ENCODE peak calls at places on chromosome X, in five cellular contexts. W is thyroid gland, Z is brain microvascular endothelial cell, J is coronary artery, P is uterus. Q is an unnamed sample.

GRCh38 chrX:44667771-44668170 is 125.1 kb upstream of the FUNDC1 start:
- DNase-seq in P (no peak), J (no peak), W (no peak), Z (no peak), Q (no peak)

GRCh38 chrX:13428055-13428786 is 108.4 kb upstream of the ATXN3L start:
- DNase-seq in Z (peak; percentile 84), J (no peak), W (no peak), P (no peak), Q (peak; percentile 70)

GRCh38 chrX:8834393-8834792 is 33.2 kb upstream of the FAM9A start:
- DNase-seq in W (no peak), P (no peak), Z (no peak), J (no peak), Q (no peak)

GRCh38 chrX:840556-840955 is 210.0 kb downstream of the SHOX start:
- DNase-seq in Z (no peak), P (no peak), W (no peak), J (no peak), Q (no peak)

GRCh38 chrX:11580789-11581188 is 84.9 kb downstream of the ARHGAP6 start:
- DNase-seq in J (no peak), P (no peak), W (no peak), Z (no peak), Q (no peak)

GRCh38 chrX:56366901-56367300 is 134.7 kb downstream of the KLF8 start:
- DNase-seq in P (no peak), J (no peak), W (no peak), Z (no peak), Q (no peak)

GRCh38 chrX:3120426-3120825 is 79.2 kb downstream of the ARSF start:
- DNase-seq in J (no peak), Z (no peak), P (no peak), W (no peak), Q (no peak)

GRCh38 chrX:10608099-10608498 is 12.3 kb downstream of the MID1 start:
- DNase-seq in Z (peak; percentile 37), W (no peak), P (no peak), J (no peak), Q (peak; percentile 58)

GRCh38 chrX:100685284-100685996 is 41.4 kb downstream of the SRPX2 start:
- DNase-seq in J (no peak), W (peak; percentile 59), Z (peak; percentile 85), P (peak; percentile 82), Q (peak; percentile 78)

GRCh38 chrX:28590394-28590793 is 3.1 kb downstream of the IL1RAPL1 start:
- DNase-seq in P (no peak), Z (no peak), J (no peak), W (no peak), Q (no peak)

GRCh38 chrX:47321386-47321785 is 49.0 kb upstream of the ZNF157 start:
- DNase-seq in P (peak; percentile 82), Z (peak; percentile 36), W (peak; percentile 76), J (no peak), Q (peak; percentile 71)

GRCh38 chrX:106933538-106933961 is 13.3 kb downstream of the CLDN2 start:
- DNase-seq in Z (peak; percentile 29), J (no peak), W (peak; percentile 79), P (no peak), Q (no peak)

GRCh38 chrX:28581522-28581921 is 5.7 kb upstream of the IL1RAPL1 start:
- DNase-seq in J (no peak), Z (no peak), P (no peak), W (no peak), Q (no peak)

GRCh38 chrX:23776363-23776762 is 6.6 kb upstream of the SAT1 start:
- DNase-seq in P (no peak), J (no peak), W (no peak), Z (no peak), Q (no peak)
- TF ChIP-seq CTCF in P (no peak), J (no peak), W (no peak), Z (no peak), Q (no peak)

GRCh38 chrX:53093748-53094583 is at the start of gene KANTR:
- DNase-seq in J (peak; percentile 94), P (peak; percentile 91), W (peak; percentile 89), Z (peak; percentile 92), Q (peak; percentile 95)

GRCh38 chrX:53094584-53094908 is 604 bp downstream of the KANTR start:
- DNase-seq in J (no peak), P (no peak), Z (no peak), W (no peak), Q (no peak)

GRCh38 chrX:53091354-53091753 is 2.6 kb upstream of the KANTR start:
- DNase-seq in Z (no peak), P (no peak), W (no peak), J (no peak), Q (no peak)

GRCh38 chrX:53095796-53096195 is 1.9 kb downstream of the KANTR start:
- DNase-seq in W (no peak), Z (no peak), P (no peak), J (no peak), Q (no peak)

DNA sequence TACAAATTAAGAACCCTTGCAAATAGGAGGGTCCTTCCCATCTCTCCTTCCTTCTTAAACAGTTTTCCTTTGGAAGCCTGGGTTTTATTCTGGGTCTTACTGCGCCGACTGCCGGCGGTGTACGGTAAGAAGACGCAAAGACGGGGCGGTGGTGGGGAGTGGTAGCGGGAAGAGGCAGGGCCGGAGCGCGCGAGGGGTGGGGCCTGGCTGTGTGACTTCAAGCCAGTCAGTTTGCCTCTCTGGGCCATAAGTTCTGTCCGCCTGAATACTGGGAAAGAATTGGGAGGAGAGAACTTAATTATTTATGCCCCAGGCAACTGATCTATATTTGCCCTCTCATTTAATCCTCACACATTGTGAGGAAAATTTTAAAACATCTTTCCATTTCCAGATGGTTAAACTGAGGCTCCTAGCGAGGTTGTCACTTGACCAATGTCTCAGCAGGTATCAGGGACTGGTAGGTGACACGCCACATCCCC is 726 bp upstream of the KANTR start:
- DNase-seq in W (peak; percentile 77), Z (peak; percentile 73), P (peak; percentile 82), J (peak; percentile 88), Q (peak; percentile 83)
- H3K4me3 ChIP-seq in W (no peak overlapping the region), Z (peak overlapping the region; percentile 50), P (peak overlapping the region; percentile 59), J (peak overlapping the region; percentile 72), Q (peak overlapping the region; percentile 69)

GRCh38 chrX:42714981-42715688 is 62.8 kb downstream of the PPP1R2C start:
- DNase-seq in W (peak; percentile 77), J (no peak), P (no peak), Z (no peak), Q (peak; percentile 38)
- TF ChIP-seq CTCF in W (peak; percentile 51), J (no peak), P (no peak), Z (peak; percentile 50), Q (peak; percentile 65)

GRCh38 chrX:103554687-103555417 is 30.5 kb upstream of the TCEAL4 start:
- DNase-seq in P (no peak), W (peak; percentile 34), J (no peak), Z (peak; percentile 49), Q (peak; percentile 68)
- H3K4me3 ChIP-seq in P (no peak overlapping the region), W (no peak overlapping the region), J (peak overlapping the region; percentile 63), Z (peak overlapping the region; percentile 64), Q (peak overlapping the region; percentile 37)

DNA sequence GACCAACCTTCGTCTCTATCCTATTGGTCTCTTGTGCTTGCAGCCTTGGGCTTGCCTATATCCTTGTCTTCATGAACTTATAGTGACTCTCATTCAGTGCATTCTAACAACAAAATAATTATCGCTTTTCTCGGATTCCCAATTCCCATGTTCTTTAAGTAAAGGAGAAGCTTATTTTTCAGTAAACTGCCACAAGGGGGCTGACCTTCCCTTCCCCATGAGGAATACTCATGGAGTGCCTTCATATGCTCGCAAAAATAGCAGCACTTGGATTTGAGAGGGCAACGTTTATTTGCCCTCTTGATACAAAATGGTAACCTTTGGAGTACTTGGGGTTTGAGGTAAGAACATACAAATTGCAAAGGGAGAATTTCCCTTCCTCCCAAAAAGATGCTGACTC is 183.2 kb upstream of the TENT5D start:
- DNase-seq in W (no peak), J (no peak), P (no peak), Z (no peak), Q (no peak)
- TF ChIP-seq CTCF in W (no peak), J (no peak), P (no peak), Z (no peak), Q (no peak)

DNA sequence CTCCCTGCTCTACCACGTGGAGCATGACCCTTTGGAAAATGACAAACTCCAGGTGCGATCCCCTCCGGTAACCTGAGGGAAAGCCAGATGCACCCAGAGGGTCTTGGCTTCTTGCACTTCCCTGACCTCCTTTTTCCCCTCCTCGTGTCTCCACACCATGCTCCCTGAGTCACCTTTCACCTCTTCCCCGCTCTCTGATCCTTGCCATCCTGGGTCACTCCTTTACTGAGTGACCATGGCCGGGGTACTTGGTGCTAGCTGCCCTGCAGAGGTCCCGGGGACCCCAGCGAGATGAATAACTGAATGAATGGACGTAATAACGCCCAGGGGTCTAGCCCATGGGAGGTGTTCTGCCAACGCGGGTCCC is 401 bp upstream of the ZFP92 start:
- DNase-seq in P (no peak), J (no peak), W (no peak), Z (no peak), Q (no peak)
- H3K4me3 ChIP-seq in P (peak overlapping the region; percentile 43), J (peak overlapping the region; percentile 74), W (no peak overlapping the region), Z (peak overlapping the region; percentile 15), Q (no peak overlapping the region)

GRCh38 chrX:72107320-72107719 is 24.4 kb downstream of the RTL5 start:
- DNase-seq in J (no peak), Z (no peak), P (no peak), W (no peak), Q (no peak)
- TF ChIP-seq CTCF in J (no peak), Z (peak; percentile 11), P (no peak), W (no peak), Q (no peak)

Q was measured in astrocyte of the spinal cord.